ENCODE peak calls at places on chromosome 20, in nine cellular contexts. M is IMR-90, C is spleen, K is tibial nerve, B is upper lobe of left lung, G is stomach, P is sigmoid colon, R is Peyer's patch, Y is heart left ventricle. S is an unnamed sample.

GRCh38 chr20:48205786-48206185 is 420.5 kb upstream of the SULF2 start:
- DNase-seq in B (no peak), C (no peak), R (no peak), Y (no peak), P (no peak), G (no peak), M (no peak), K (no peak), S (no peak)

GRCh38 chr20:2000286-2000685 is 6.4 kb upstream of the PDYN start:
- DNase-seq in K (no peak), B (no peak), R (no peak), P (no peak), C (no peak), M (no peak), Y (no peak), G (no peak), S (no peak)

GRCh38 chr20:59752101-59752586 is 147.8 kb downstream of the PHACTR3 start:
- DNase-seq in R (no peak), K (no peak), B (no peak), C (peak; percentile 79), M (no peak), Y (peak; percentile 60), P (no peak), G (no peak), S (no peak)

GRCh38 chr20:2822073-2822472 is 5.9 kb downstream of the TMEM239 start:
- DNase-seq in Y (no peak), K (no peak), G (no peak), M (peak; percentile 30), P (no peak), C (no peak), B (no peak), R (no peak), S (no peak)

GRCh38 chr20:17992224-17992637 is 23.4 kb downstream of the MGME1 start:
- DNase-seq in Y (no peak), G (no peak), M (no peak), C (no peak), R (no peak), P (no peak), B (no peak), K (no peak), S (no peak)

GRCh38 chr20:53837126-53837826 is 233.1 kb downstream of the BCAS1 start:
- DNase-seq in C (no peak), R (peak; percentile 80), Y (no peak), P (no peak), G (no peak), B (no peak), M (no peak), K (no peak), S (no peak)

GRCh38 chr20:21396921-21397340 is 395 bp downstream of the NKX2-4 start:
- DNase-seq in K (no peak), M (no peak), Y (no peak), P (no peak), C (no peak), R (no peak), B (no peak), G (no peak), S (no peak)

GRCh38 chr20:9211016-9211760 is 142.3 kb downstream of the PLCB4 start:
- DNase-seq in C (no peak), K (no peak), M (no peak), P (no peak), Y (no peak), R (no peak), G (no peak), B (no peak), S (no peak)

GRCh38 chr20:5081196-5081595 is 38.6 kb downstream of the PCNA start:
- DNase-seq in Y (no peak), B (no peak), R (no peak), P (no peak), K (no peak), M (no peak), C (no peak), G (no peak), S (no peak)

GRCh38 chr20:59565768-59566461 is 38.4 kb upstream of the PHACTR3 start:
- DNase-seq in C (peak; percentile 69), B (no peak), M (no peak), K (no peak), P (no peak), R (no peak), Y (no peak), G (no peak), S (peak; percentile 61)

GRCh38 chr20:17533396-17533795 is 2.2 kb upstream of the BFSP1 start:
- DNase-seq in P (no peak), R (no peak), C (no peak), Y (no peak), B (peak; percentile 40), M (peak; percentile 60), G (no peak), K (no peak), S (no peak)

GRCh38 chr20:45350217-45350616 is 2.0 kb upstream of the SDC4 start:
- DNase-seq in R (no peak), P (no peak), M (no peak), G (no peak), C (no peak), Y (no peak), K (no peak), B (no peak), S (no peak)

GRCh38 chr20:35511814-35512420 is 17.5 kb downstream of the C20orf173 start:
- DNase-seq in M (peak; percentile 47), P (no peak), C (no peak), R (no peak), G (peak; percentile 40), K (no peak), B (no peak), Y (no peak), S (no peak)

GRCh38 chr20:37692447-37693166 is 1.2 kb upstream of the CTNNBL1 start:
- DNase-seq in M (no peak), B (no peak), R (no peak), Y (no peak), C (no peak), K (no peak), G (no peak), P (no peak), S (no peak)

DNA sequence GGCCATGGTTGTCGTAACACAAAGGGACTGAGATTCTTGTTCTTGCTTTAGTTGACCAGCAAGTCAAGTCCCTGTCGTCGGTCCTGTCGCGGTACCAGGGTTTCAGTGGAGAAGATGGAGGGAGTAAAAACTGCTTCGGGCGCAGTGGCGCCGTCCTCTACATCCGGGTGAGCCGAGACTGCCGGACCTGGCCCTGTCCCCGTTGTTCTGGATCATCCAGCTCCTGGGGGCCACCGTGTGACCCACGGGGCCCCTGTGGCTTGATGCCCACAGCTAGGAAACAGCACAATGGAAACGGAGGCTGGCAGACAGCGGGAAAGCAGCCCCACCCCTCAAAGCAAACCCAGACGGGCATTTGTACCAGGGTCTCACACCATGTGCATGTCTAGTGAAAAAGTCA is 15.0 kb downstream of the MTG2 start:
- DNase-seq in P (no peak), Y (no peak), G (no peak), C (peak; percentile 70), M (no peak), B (no peak), K (no peak), R (peak; percentile 22), S (no peak)
- TF ChIP-seq POLR2A in P (no peak), Y (no peak), G (no peak), C (no peak), M (no peak), B (no peak), K (no peak), R (no peak), S (no peak)

DNA sequence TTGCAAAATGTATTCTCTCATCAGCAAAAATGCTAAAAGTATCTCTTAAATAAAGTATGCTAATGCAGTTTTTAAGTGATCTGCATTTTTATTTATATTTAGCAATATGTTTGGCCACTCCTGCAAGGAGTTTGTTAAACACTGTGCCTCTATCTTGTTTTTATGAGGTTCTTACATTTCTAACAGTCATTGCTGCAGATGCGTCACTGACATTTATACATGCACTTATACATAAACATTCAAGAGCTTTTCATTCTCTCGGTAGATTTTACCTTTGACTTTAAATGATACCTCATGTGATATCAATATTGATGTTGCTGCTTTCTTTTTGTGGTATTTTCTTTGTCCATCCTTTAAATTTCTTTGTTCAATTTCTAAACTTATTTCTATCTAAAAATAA is 102.9 kb upstream of the SSTR4 start:
- DNase-seq in Y (no peak), C (no peak), M (no peak), R (no peak), B (no peak), K (no peak), P (no peak), G (no peak), S (no peak)
- H3K27ac ChIP-seq in Y (no peak overlapping the region), C (no peak overlapping the region), M (no peak overlapping the region), R (no peak overlapping the region), B (no peak overlapping the region), K (no peak overlapping the region), P (no peak overlapping the region), G (no peak overlapping the region), S (no peak overlapping the region)

GRCh38 chr20:62177307-62177706 is 5.5 kb upstream of the MTG2 start:
- DNase-seq in R (peak; percentile 21), B (no peak), G (no peak), K (no peak), C (peak; percentile 42), Y (no peak), P (no peak), M (no peak), S (no peak)

GRCh38 chr20:62174021-62174804 is 8.6 kb upstream of the MTG2 start:
- DNase-seq in C (peak; percentile 54), Y (no peak), M (no peak), B (no peak), K (no peak), G (no peak), R (no peak), P (no peak), S (no peak)

GRCh38 chr20:62175711-62176110 is 7.1 kb upstream of the MTG2 start:
- DNase-seq in B (no peak), R (peak; percentile 21), Y (no peak), P (no peak), K (no peak), M (no peak), C (peak; percentile 48), G (no peak), S (no peak)

GRCh38 chr20:62176866-62177265 is 6.0 kb upstream of the MTG2 start:
- DNase-seq in R (peak; percentile 25), K (no peak), Y (no peak), P (no peak), G (no peak), M (no peak), B (no peak), C (peak; percentile 56), S (no peak)

GRCh38 chr20:62174870-62175624 is 7.8 kb upstream of the MTG2 start:
- DNase-seq in C (peak; percentile 31), Y (no peak), K (no peak), R (peak; percentile 18), B (no peak), G (no peak), P (no peak), M (no peak), S (no peak)
- H3K36me3 ChIP-seq in C (peaks cover 17% of the 10 kb centered on the region), Y (peaks cover 60% of the 10 kb centered on the region), K (no peaks in the 10 kb centered on the region), R (no peaks in the 10 kb centered on the region), B (no peaks in the 10 kb centered on the region), G (peaks cover 73% of the 10 kb centered on the region), P (no peaks in the 10 kb centered on the region), M (peaks cover 32% of the 10 kb centered on the region), S (no peaks in the 10 kb centered on the region)

GRCh38 chr20:33686008-33686983 is at the start of gene E2F1:
- DNase-seq in G (peak; percentile 98), R (peak; percentile 98), P (peak; percentile 97), B (peak; percentile 96), K (peak; percentile 92), Y (peak; percentile 97), M (peak; percentile 84), C (peak; percentile 98), S (no peak)
- TF ChIP-seq POLR2A in G (no peak), R (no peak), P (no peak), B (peak; percentile 36), K (no peak), Y (no peak), M (no peak), C (no peak), S (no peak)